ENCODE peak calls at places on chromosome 6, in four cellular contexts. One of them, this sample, is unnamed.

GRCh38 chr6:53797304-53797703 is 2.5 kb downstream of the LRRC1 start:
- DNase-seq in esophagus squamous epithelium: no peak
- DNase-seq in adrenal gland: no peak
- DNase-seq in right atrium auricular region: no peak
- DNase-seq in this sample: no peak

GRCh38 chr6:170211404-170212025 is 79.4 kb downstream of the DLL1 start:
- DNase-seq in esophagus squamous epithelium: no peak
- DNase-seq in adrenal gland: peak; percentile 10
- DNase-seq in right atrium auricular region: peak; percentile 49
- DNase-seq in this sample: no peak

GRCh38 chr6:111765681-111766523 is 107.3 kb downstream of the FYN start:
- DNase-seq in adrenal gland: no peak
- DNase-seq in right atrium auricular region: no peak
- DNase-seq in esophagus squamous epithelium: no peak
- DNase-seq in this sample: no peak

GRCh38 chr6:100881707-100882040 is 545 bp upstream of the ASCC3 start:
- DNase-seq in right atrium auricular region: no peak
- DNase-seq in adrenal gland: no peak
- DNase-seq in esophagus squamous epithelium: no peak
- DNase-seq in this sample: no peak

GRCh38 chr6:128655978-128656498 is 135.6 kb upstream of the PTPRK start:
- DNase-seq in esophagus squamous epithelium: no peak
- DNase-seq in adrenal gland: no peak
- DNase-seq in right atrium auricular region: no peak
- DNase-seq in this sample: peak; percentile 33

GRCh38 chr6:16129623-16130243 is 847 bp downstream of the MYLIP start:
- DNase-seq in adrenal gland: peak; percentile 47
- DNase-seq in right atrium auricular region: no peak
- DNase-seq in esophagus squamous epithelium: no peak
- DNase-seq in this sample: no peak

GRCh38 chr6:89413006-89413400 is 930 bp upstream of the RRAGD start:
- DNase-seq in adrenal gland: no peak
- DNase-seq in right atrium auricular region: no peak
- DNase-seq in esophagus squamous epithelium: no peak
- DNase-seq in this sample: no peak

GRCh38 chr6:14573267-14573666 is 455.7 kb downstream of the CD83 start:
- DNase-seq in esophagus squamous epithelium: no peak
- DNase-seq in right atrium auricular region: no peak
- DNase-seq in adrenal gland: no peak
- DNase-seq in this sample: no peak

GRCh38 chr6:77879527-77879926 is 226.7 kb downstream of the MEI4 start:
- DNase-seq in right atrium auricular region: no peak
- DNase-seq in esophagus squamous epithelium: no peak
- DNase-seq in adrenal gland: no peak
- DNase-seq in this sample: no peak

GRCh38 chr6:1053587-1053986 is 258.3 kb upstream of the FOXQ1 start:
- DNase-seq in right atrium auricular region: peak; percentile 4
- DNase-seq in esophagus squamous epithelium: no peak
- DNase-seq in adrenal gland: no peak
- DNase-seq in this sample: no peak

GRCh38 chr6:48111143-48111506 is at the start of gene PTCHD4:
- DNase-seq in right atrium auricular region: no peak
- DNase-seq in adrenal gland: no peak
- DNase-seq in esophagus squamous epithelium: no peak
- DNase-seq in this sample: peak; percentile 6

GRCh38 chr6:12749531-12750379 is 33.2 kb downstream of the PHACTR1 start:
- DNase-seq in esophagus squamous epithelium: no peak
- DNase-seq in adrenal gland: peak; percentile 16
- DNase-seq in right atrium auricular region: no peak
- DNase-seq in this sample: no peak

GRCh38 chr6:132569170-132569569 is 952 bp upstream of the TAAR6 start:
- DNase-seq in esophagus squamous epithelium: no peak
- DNase-seq in right atrium auricular region: no peak
- DNase-seq in adrenal gland: no peak
- DNase-seq in this sample: no peak

GRCh38 chr6:132570221-132570777 is at the start of gene TAAR6:
- DNase-seq in esophagus squamous epithelium: no peak
- DNase-seq in right atrium auricular region: no peak
- DNase-seq in adrenal gland: no peak
- DNase-seq in this sample: no peak

GRCh38 chr6:132566404-132566803 is 3.7 kb upstream of the TAAR6 start:
- DNase-seq in esophagus squamous epithelium: no peak
- DNase-seq in right atrium auricular region: no peak
- DNase-seq in adrenal gland: no peak
- DNase-seq in this sample: no peak

GRCh38 chr6:132568611-132569010 is 1.5 kb upstream of the TAAR6 start:
- DNase-seq in right atrium auricular region: no peak
- DNase-seq in adrenal gland: no peak
- DNase-seq in esophagus squamous epithelium: no peak
- DNase-seq in this sample: no peak
- H3K27me3 ChIP-seq in right atrium auricular region: no peaks in the 10 kb centered on the region
- H3K27me3 ChIP-seq in adrenal gland: peaks cover 14% of the 10 kb centered on the region
- H3K27me3 ChIP-seq in esophagus squamous epithelium: no peaks in the 10 kb centered on the region
- H3K27me3 ChIP-seq in this sample: peaks cover 23% of the 10 kb centered on the region

GRCh38 chr6:75213112-75213511 is 7.3 kb upstream of the COL12A1 start:
- DNase-seq in adrenal gland: no peak
- DNase-seq in esophagus squamous epithelium: no peak
- DNase-seq in right atrium auricular region: no peak
- DNase-seq in this sample: no peak
- TF ChIP-seq CTCF in adrenal gland: no peak
- TF ChIP-seq CTCF in esophagus squamous epithelium: no peak
- TF ChIP-seq CTCF in right atrium auricular region: no peak
- TF ChIP-seq CTCF in this sample: no peak

DNA sequence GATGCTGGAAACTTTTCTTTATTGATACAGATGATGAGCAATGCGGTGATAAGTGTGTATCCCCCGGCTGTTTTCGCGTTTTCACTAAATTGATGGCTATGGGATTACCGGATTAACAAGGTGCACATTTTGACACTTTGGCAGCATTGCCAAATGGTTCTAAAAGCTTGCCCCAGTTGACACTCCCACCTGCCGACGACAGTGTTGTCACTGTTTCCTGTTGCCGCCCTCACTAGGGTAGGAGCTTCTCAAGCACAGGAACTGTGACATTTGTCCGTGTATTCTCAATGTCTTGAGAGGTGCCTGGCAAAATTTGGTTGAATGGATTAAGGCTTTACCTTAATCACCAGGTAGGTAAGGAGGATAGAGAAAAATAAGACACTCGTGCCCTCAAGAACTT is 9.8 kb upstream of the MAPK13 start:
- DNase-seq in right atrium auricular region: no peak
- DNase-seq in adrenal gland: no peak
- DNase-seq in esophagus squamous epithelium: no peak
- DNase-seq in this sample: no peak
- H3K27ac ChIP-seq in right atrium auricular region: no peak overlapping the region
- H3K27ac ChIP-seq in adrenal gland: no peak overlapping the region
- H3K27ac ChIP-seq in esophagus squamous epithelium: peak overlapping the region; percentile 68
- H3K27ac ChIP-seq in this sample: no peak overlapping the region

GRCh38 chr6:166252601-166253000 is 55.6 kb downstream of the PRR18 start:
- DNase-seq in right atrium auricular region: no peak
- DNase-seq in esophagus squamous epithelium: no peak
- DNase-seq in adrenal gland: no peak
- DNase-seq in this sample: no peak
- H3K27me3 ChIP-seq in right atrium auricular region: no peaks in the 10 kb centered on the region
- H3K27me3 ChIP-seq in esophagus squamous epithelium: no peaks in the 10 kb centered on the region
- H3K27me3 ChIP-seq in adrenal gland: peaks cover 23% of the 10 kb centered on the region
- H3K27me3 ChIP-seq in this sample: peaks cover 17% of the 10 kb centered on the region

GRCh38 chr6:145025488-145025887 is 709.8 kb downstream of the EPM2A start:
- DNase-seq in esophagus squamous epithelium: no peak
- DNase-seq in adrenal gland: no peak
- DNase-seq in right atrium auricular region: no peak
- DNase-seq in this sample: no peak

GRCh38 chr6:145026267-145026679 is 709.0 kb downstream of the EPM2A start:
- DNase-seq in right atrium auricular region: no peak
- DNase-seq in esophagus squamous epithelium: no peak
- DNase-seq in adrenal gland: no peak
- DNase-seq in this sample: no peak

GRCh38 chr6:145031962-145032361 is 703.4 kb downstream of the EPM2A start:
- DNase-seq in adrenal gland: no peak
- DNase-seq in right atrium auricular region: no peak
- DNase-seq in esophagus squamous epithelium: no peak
- DNase-seq in this sample: no peak

GRCh38 chr6:145031001-145031400 is 704.3 kb downstream of the EPM2A start:
- DNase-seq in esophagus squamous epithelium: no peak
- DNase-seq in adrenal gland: no peak
- DNase-seq in right atrium auricular region: no peak
- DNase-seq in this sample: no peak

DNA sequence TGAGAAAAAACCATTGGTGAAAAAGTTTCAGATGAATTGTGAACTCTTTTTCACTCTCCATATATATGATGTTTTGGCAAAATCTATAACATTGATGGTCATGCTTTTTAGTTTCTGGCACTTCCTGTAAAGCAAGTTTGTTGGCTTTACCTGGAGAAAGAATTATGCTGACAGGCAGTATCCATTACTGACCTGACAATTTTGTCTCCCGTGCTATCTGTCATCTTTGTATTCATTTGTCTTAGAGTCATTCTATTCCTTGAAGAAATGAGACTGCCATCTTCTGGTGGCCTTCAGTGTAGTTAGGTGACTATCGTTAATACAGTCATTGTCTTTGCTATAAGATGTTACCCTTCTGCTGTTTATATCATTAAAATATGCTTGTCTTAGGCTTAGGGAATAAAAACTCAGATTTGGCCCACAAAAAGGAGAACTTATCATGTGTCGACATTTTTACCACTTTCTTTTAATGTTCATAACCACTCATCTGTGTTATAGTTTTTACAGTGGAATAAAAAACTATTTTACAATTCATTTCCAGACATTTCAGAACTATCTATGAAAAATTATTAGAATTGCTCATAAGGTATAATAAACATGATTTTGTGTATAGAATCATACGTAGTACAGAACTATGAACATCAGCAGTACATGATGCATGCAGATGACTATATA is 707.0 kb downstream of the EPM2A start:
- DNase-seq in esophagus squamous epithelium: no peak
- DNase-seq in right atrium auricular region: no peak
- DNase-seq in adrenal gland: no peak
- DNase-seq in this sample: no peak
- TF ChIP-seq CTCF in esophagus squamous epithelium: peak; percentile 62
- TF ChIP-seq CTCF in right atrium auricular region: peak; percentile 22
- TF ChIP-seq CTCF in adrenal gland: peak; percentile 48
- TF ChIP-seq CTCF in this sample: peak; percentile 58

GRCh38 chr6:43060755-43061633 is 1.6 kb downstream of the KLC4 start:
- DNase-seq in esophagus squamous epithelium: no peak
- DNase-seq in right atrium auricular region: no peak
- DNase-seq in adrenal gland: no peak
- DNase-seq in this sample: no peak

GRCh38 chr6:43055966-43056365 is 2.3 kb upstream of the CUL7 start:
- DNase-seq in right atrium auricular region: no peak
- DNase-seq in adrenal gland: no peak
- DNase-seq in esophagus squamous epithelium: no peak
- DNase-seq in this sample: no peak

GRCh38 chr6:43059168-43060033 is at the start of the genes KLC4 and MRPL2:
- DNase-seq in right atrium auricular region: peak; percentile 99
- DNase-seq in adrenal gland: peak; percentile 98
- DNase-seq in esophagus squamous epithelium: peak; percentile 93
- DNase-seq in this sample: peak; percentile 93

GRCh38 chr6:43060034-43060754 is 763 bp downstream of the KLC4 start:
- DNase-seq in esophagus squamous epithelium: no peak
- DNase-seq in adrenal gland: no peak
- DNase-seq in right atrium auricular region: no peak
- DNase-seq in this sample: no peak

GRCh38 chr6:43058511-43058910 is 723 bp downstream of the MRPL2 start:
- DNase-seq in adrenal gland: no peak
- DNase-seq in esophagus squamous epithelium: no peak
- DNase-seq in right atrium auricular region: no peak
- DNase-seq in this sample: no peak
- H3K27ac ChIP-seq in adrenal gland: no peak overlapping the region
- H3K27ac ChIP-seq in esophagus squamous epithelium: peak overlapping the region; percentile 92
- H3K27ac ChIP-seq in right atrium auricular region: peak overlapping the region; percentile 95
- H3K27ac ChIP-seq in this sample: no peak overlapping the region

DNA sequence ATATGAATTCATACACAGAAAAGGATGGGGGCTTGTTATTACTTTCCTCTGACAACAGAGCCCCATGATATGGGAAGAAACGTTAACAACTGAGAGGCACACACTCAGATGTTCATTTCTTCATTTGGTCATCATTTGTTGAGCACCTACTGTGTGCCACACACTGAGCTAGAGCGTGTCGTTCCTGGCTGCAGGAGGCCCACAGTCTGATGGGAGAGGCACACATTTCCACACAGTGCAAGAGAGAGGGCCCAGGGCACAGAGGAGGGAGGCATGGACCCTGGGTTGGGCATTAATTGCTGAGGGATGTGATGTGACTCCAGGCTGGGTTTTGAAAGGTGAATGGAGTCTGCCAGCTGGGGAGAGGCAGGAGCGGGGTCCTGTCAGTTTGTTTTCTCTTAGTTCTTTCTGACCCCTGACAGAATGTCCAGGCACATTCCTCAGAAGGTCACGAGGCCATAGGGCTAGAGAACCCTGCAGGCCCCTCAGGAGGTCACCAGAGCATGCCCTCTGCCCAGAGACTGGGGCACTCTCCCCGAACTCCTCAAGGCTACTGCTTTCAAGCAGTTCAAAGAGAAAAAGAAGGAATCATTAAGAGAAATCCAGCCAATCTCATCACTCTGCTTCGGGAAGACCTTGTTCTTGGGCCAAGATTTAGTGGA is 216.2 kb downstream of the UST start:
- DNase-seq in esophagus squamous epithelium: no peak
- DNase-seq in right atrium auricular region: no peak
- DNase-seq in adrenal gland: no peak
- DNase-seq in this sample: no peak
- H3K27me3 ChIP-seq in esophagus squamous epithelium: no peaks in the 10 kb centered on the region
- H3K27me3 ChIP-seq in right atrium auricular region: no peaks in the 10 kb centered on the region
- H3K27me3 ChIP-seq in adrenal gland: no peaks in the 10 kb centered on the region
- H3K27me3 ChIP-seq in this sample: no peaks in the 10 kb centered on the region

GRCh38 chr6:168001037-168001348 is 3.5 kb downstream of the KIF25 start:
- DNase-seq in right atrium auricular region: no peak
- DNase-seq in adrenal gland: no peak
- DNase-seq in esophagus squamous epithelium: no peak
- DNase-seq in this sample: no peak
- TF ChIP-seq CTCF in right atrium auricular region: no peak
- TF ChIP-seq CTCF in adrenal gland: no peak
- TF ChIP-seq CTCF in esophagus squamous epithelium: no peak
- TF ChIP-seq CTCF in this sample: no peak

GRCh38 chr6:17635568-17635967 is 35.5 kb downstream of the FAM8A1 start:
- DNase-seq in adrenal gland: no peak
- DNase-seq in esophagus squamous epithelium: no peak
- DNase-seq in right atrium auricular region: no peak
- DNase-seq in this sample: no peak

GRCh38 chr6:17633465-17634188 is 33.5 kb downstream of the FAM8A1 start:
- DNase-seq in adrenal gland: no peak
- DNase-seq in esophagus squamous epithelium: no peak
- DNase-seq in right atrium auricular region: no peak
- DNase-seq in this sample: no peak

GRCh38 chr6:17632929-17633328 is 32.8 kb downstream of the FAM8A1 start:
- DNase-seq in esophagus squamous epithelium: no peak
- DNase-seq in right atrium auricular region: no peak
- DNase-seq in adrenal gland: no peak
- DNase-seq in this sample: no peak

GRCh38 chr6:17640477-17640917 is 40.4 kb downstream of the FAM8A1 start:
- DNase-seq in right atrium auricular region: no peak
- DNase-seq in esophagus squamous epithelium: no peak
- DNase-seq in adrenal gland: no peak
- DNase-seq in this sample: no peak

GRCh38 chr6:17638212-17638611 is 38.1 kb downstream of the FAM8A1 start:
- DNase-seq in right atrium auricular region: no peak
- DNase-seq in adrenal gland: no peak
- DNase-seq in esophagus squamous epithelium: no peak
- DNase-seq in this sample: no peak
- H3K27ac ChIP-seq in right atrium auricular region: no peak overlapping the region
- H3K27ac ChIP-seq in adrenal gland: no peak overlapping the region
- H3K27ac ChIP-seq in esophagus squamous epithelium: no peak overlapping the region
- H3K27ac ChIP-seq in this sample: no peak overlapping the region